ENCODE peak calls at places on chromosomes 2 and 18, in nine cellular contexts. L, U, E, I, C, O, P, J and M are unnamed samples.

GRCh38 chr2:182186132-182186735 is 200.6 kb downstream of the PPP1R1C start:
- DNase-seq in U (no peak), P (peak; percentile 27), C (no peak), I (no peak), O (no peak), J (no peak), L (no peak), E (peak; percentile 86), M (no peak)

GRCh38 chr2:222887124-222887523 is 26.3 kb downstream of the ACSL3 start:
- DNase-seq in I (no peak), E (peak; percentile 42), L (no peak), U (no peak), P (no peak), C (no peak), O (no peak), J (peak; percentile 49), M (no peak)

GRCh38 chr18:3016584-3017292 is 3.8 kb upstream of the LPIN2 start:
- DNase-seq in O (no peak), J (no peak), P (no peak), C (no peak), I (no peak), L (no peak), E (no peak), U (no peak), M (no peak)

GRCh38 chr2:188314314-188315054 is 22.8 kb downstream of the GULP1 start:
- DNase-seq in P (no peak), O (no peak), E (peak; percentile 44), I (no peak), L (no peak), U (no peak), C (no peak), J (peak; percentile 85), M (no peak)

GRCh38 chr2:207991944-207992343 is 33.4 kb downstream of the PLEKHM3 start:
- DNase-seq in L (no peak), I (no peak), P (no peak), J (no peak), E (no peak), C (no peak), U (no peak), O (no peak), M (no peak)

GRCh38 chr18:41121116-41121826 is 833.8 kb upstream of the PIK3C3 start:
- DNase-seq in U (no peak), O (no peak), C (no peak), E (peak; percentile 64), L (no peak), I (no peak), P (no peak), J (peak; percentile 89), M (no peak)

GRCh38 chr2:109436635-109437225 is 177.0 kb downstream of the SEPTIN10 start:
- DNase-seq in C (no peak), O (no peak), J (no peak), I (no peak), L (no peak), E (no peak), P (no peak), U (no peak), M (no peak)

GRCh38 chr18:62288669-62289016 is 36.5 kb upstream of the TNFRSF11A start:
- DNase-seq in L (no peak), U (no peak), O (no peak), C (no peak), E (no peak), I (no peak), P (no peak), J (no peak), M (no peak)

GRCh38 chr2:71785550-71785951 is 332.2 kb downstream of the DYSF start:
- DNase-seq in L (no peak), E (no peak), U (no peak), O (no peak), J (no peak), C (no peak), P (no peak), I (no peak), M (peak; percentile 75)

GRCh38 chr2:155633887-155634570 is 698.5 kb downstream of the NR4A2 start:
- DNase-seq in C (no peak), I (no peak), U (no peak), J (no peak), E (peak; percentile 26), P (no peak), O (no peak), L (no peak), M (no peak)

GRCh38 chr18:33804258-33804657 is 226.2 kb downstream of the ASXL3 start:
- DNase-seq in J (peak; percentile 66), L (no peak), P (no peak), I (no peak), E (peak; percentile 25), U (no peak), O (no peak), C (no peak), M (no peak)

GRCh38 chr2:119728421-119728820 is 31.3 kb upstream of the PTPN4 start:
- DNase-seq in U (no peak), O (no peak), C (no peak), E (no peak), J (no peak), I (no peak), L (no peak), P (no peak), M (no peak)

GRCh38 chr2:147110317-147110716 is 734.5 kb upstream of the ACVR2A start:
- DNase-seq in P (no peak), U (no peak), I (no peak), L (no peak), O (no peak), C (no peak), E (no peak), J (peak; percentile 29), M (no peak)

GRCh38 chr2:106104332-106105062 is 89.6 kb downstream of the UXS1 start:
- DNase-seq in I (no peak), L (no peak), P (peak; percentile 44), E (peak; percentile 86), C (peak; percentile 58), U (peak; percentile 39), J (peak; percentile 26), O (peak; percentile 55), M (no peak)

GRCh38 chr2:200810252-200810650 is 1.5 kb upstream of the BZW1 start:
- DNase-seq in J (peak; percentile 84), I (no peak), E (peak; percentile 94), C (no peak), O (no peak), L (no peak), U (no peak), P (no peak), M (no peak)

GRCh38 chr2:129396980-129397599 is 582.4 kb upstream of the RAB6C start:
- DNase-seq in C (no peak), J (no peak), U (no peak), L (no peak), I (no peak), P (peak; percentile 16), O (no peak), E (peak; percentile 36), M (peak; percentile 74)

GRCh38 chr2:38876407-38876806 is 631 bp downstream of the MORN2 start:
- DNase-seq in O (no peak), I (no peak), P (no peak), C (no peak), L (no peak), U (no peak), J (no peak), E (no peak), M (no peak)
- H3K9me3 ChIP-seq in O (no peaks in the 10 kb centered on the region), I (no peaks in the 10 kb centered on the region), P (no peaks in the 10 kb centered on the region), C (no peaks in the 10 kb centered on the region), L (no peaks in the 10 kb centered on the region), U (no peaks in the 10 kb centered on the region), J (no peaks in the 10 kb centered on the region), E (no peaks in the 10 kb centered on the region), M (no peaks in the 10 kb centered on the region)

DNA sequence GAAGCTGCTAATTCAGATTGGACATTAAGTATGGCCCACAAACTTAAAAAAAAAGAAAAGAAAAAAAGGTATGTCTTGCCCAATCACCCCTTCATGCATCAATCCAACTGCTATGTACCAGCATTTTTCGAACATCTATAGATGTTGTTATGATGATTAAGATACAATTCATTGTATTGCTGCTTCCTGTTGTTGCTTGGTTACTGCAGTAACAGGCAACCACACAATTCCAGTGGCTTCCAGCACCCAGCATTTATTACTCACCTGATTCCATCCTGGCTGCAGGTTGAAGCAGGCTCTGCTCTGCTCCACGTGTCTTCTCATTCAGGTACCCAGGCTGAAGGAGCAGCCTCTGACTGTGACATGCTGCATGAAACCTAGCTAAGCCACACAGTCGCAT is 196.9 kb downstream of the INO80D start:
- DNase-seq in J (peak; percentile 57), C (no peak), L (no peak), U (no peak), P (no peak), E (peak; percentile 83), I (no peak), O (no peak), M (no peak)
- H3K9me3 ChIP-seq in J (no peaks in the 10 kb centered on the region), C (no peaks in the 10 kb centered on the region), L (no peaks in the 10 kb centered on the region), U (no peaks in the 10 kb centered on the region), P (no peaks in the 10 kb centered on the region), E (no peaks in the 10 kb centered on the region), I (no peaks in the 10 kb centered on the region), O (no peaks in the 10 kb centered on the region), M (no peaks in the 10 kb centered on the region)

DNA sequence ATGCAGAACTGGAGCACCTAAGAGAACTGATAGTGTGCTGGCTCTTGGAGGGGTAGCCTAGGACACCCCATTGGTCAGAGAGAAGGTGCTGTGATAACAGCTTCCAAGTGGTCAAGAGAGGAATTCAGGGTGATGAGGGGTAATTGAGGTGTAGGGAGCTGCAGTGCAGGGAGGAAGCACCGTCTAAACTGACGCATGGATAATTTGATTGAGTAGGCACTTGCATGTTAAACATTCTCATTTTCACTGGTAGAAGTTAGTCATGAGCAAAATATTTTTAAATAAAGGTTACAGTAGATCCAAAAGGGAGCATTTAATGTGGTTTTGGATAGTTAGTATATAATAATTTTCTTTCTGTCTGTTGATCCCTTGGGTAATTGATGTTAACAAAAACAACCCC is 155.1 kb upstream of the TCF4 start:
- DNase-seq in C (no peak), J (peak; percentile 60), P (no peak), U (no peak), L (no peak), E (no peak), O (no peak), I (no peak), M (no peak)
- H3K9me3 ChIP-seq in C (no peaks in the 10 kb centered on the region), J (no peaks in the 10 kb centered on the region), P (peaks cover 12% of the 10 kb centered on the region), U (no peaks in the 10 kb centered on the region), L (no peaks in the 10 kb centered on the region), E (no peaks in the 10 kb centered on the region), O (no peaks in the 10 kb centered on the region), I (no peaks in the 10 kb centered on the region), M (no peaks in the 10 kb centered on the region)

GRCh38 chr2:217138284-217138683 is 278.4 kb upstream of the TNP1 start:
- DNase-seq in P (no peak), O (no peak), L (no peak), J (no peak), E (no peak), C (no peak), I (no peak), U (no peak), M (no peak)

GRCh38 chr2:217147751-217148318 is 288.0 kb upstream of the TNP1 start:
- DNase-seq in I (no peak), J (peak; percentile 51), L (no peak), U (no peak), C (no peak), P (no peak), E (no peak), O (no peak), M (no peak)

DNA sequence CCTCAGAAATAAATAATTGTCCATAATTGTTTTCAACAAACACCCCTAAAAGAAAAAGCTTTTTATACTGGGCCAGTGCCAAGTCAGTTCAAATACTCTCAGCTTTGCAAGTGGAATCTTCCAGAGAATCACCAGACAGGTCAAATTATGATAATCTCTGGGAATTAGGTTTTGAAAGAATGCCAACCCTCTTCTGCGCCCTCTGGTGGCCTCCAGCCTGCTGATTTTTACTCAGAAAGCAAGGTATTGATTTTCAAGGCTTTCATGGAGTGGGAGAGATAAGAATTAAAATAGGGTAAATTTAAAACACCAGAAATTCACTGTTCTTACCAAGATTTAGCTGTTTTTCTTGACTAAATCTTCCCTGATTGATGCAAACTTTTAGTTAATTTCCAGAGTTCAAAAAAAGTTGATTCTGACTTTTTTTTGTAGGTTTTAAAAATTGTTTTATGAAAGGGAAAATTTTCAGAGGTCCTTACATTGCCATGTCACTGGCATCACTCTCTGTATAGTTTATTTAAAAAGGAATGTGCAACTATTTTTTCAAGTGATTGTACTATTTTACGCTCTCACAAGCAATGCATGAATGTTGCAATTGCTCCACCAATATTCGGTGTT is 282.9 kb upstream of the TNP1 start:
- DNase-seq in U (no peak), P (peak; percentile 29), E (peak; percentile 65), C (no peak), O (no peak), J (no peak), L (no peak), I (no peak), M (no peak)
- H3K9me3 ChIP-seq in U (no peaks in the 10 kb centered on the region), P (no peaks in the 10 kb centered on the region), E (no peaks in the 10 kb centered on the region), C (no peaks in the 10 kb centered on the region), O (peaks cover 29% of the 10 kb centered on the region), J (peaks cover 5% of the 10 kb centered on the region), L (peaks cover 27% of the 10 kb centered on the region), I (no peaks in the 10 kb centered on the region), M (no peaks in the 10 kb centered on the region)